ENCODE peak calls at places on chromosomes 12 and 14, in four cellular contexts. One of them, this sample, is unnamed.

GRCh38 chr14:59481407-59482119 is 2.6 kb downstream of the L3HYPDH start:
- DNase-seq in neural crest cell: no peak
- DNase-seq in GM13977: no peak
- DNase-seq in T follicular helper cell: no peak
- DNase-seq in this sample: peak; percentile 42

GRCh38 chr14:28773917-28774691 is 7.5 kb downstream of the FOXG1 start:
- DNase-seq in T follicular helper cell: no peak
- DNase-seq in neural crest cell: no peak
- DNase-seq in GM13977: no peak
- DNase-seq in this sample: peak; percentile 93

GRCh38 chr12:113214938-113215400 is 6.3 kb upstream of the TPCN1 start:
- DNase-seq in GM13977: no peak
- DNase-seq in T follicular helper cell: no peak
- DNase-seq in neural crest cell: no peak
- DNase-seq in this sample: peak; percentile 92

GRCh38 chr12:132541200-132541599 is 51.2 kb downstream of the FBRSL1 start:
- DNase-seq in neural crest cell: no peak
- DNase-seq in GM13977: no peak
- DNase-seq in T follicular helper cell: no peak
- DNase-seq in this sample: no peak

GRCh38 chr12:1939745-1940607 is 21.5 kb upstream of the CACNA2D4 start:
- DNase-seq in T follicular helper cell: peak; percentile 85
- DNase-seq in neural crest cell: peak; percentile 92
- DNase-seq in GM13977: peak; percentile 85
- DNase-seq in this sample: peak; percentile 92

GRCh38 chr12:13339091-13339490 is 142.6 kb downstream of the EMP1 start:
- DNase-seq in neural crest cell: no peak
- DNase-seq in T follicular helper cell: no peak
- DNase-seq in GM13977: no peak
- DNase-seq in this sample: no peak

GRCh38 chr14:77043177-77043983 is 14.9 kb upstream of the IRF2BPL start:
- DNase-seq in T follicular helper cell: no peak
- DNase-seq in neural crest cell: no peak
- DNase-seq in GM13977: no peak
- DNase-seq in this sample: peak; percentile 61

GRCh38 chr14:35355981-35356839 is 48.3 kb downstream of the NFKBIA start:
- DNase-seq in neural crest cell: no peak
- DNase-seq in GM13977: no peak
- DNase-seq in T follicular helper cell: no peak
- DNase-seq in this sample: peak; percentile 73

GRCh38 chr12:106246891-106247730 is 709 bp downstream of the CKAP4 start:
- DNase-seq in neural crest cell: peak; percentile 39
- DNase-seq in T follicular helper cell: peak; percentile 48
- DNase-seq in GM13977: peak; percentile 80
- DNase-seq in this sample: peak; percentile 88

GRCh38 chr14:90815817-90816662 is at the start of gene TTC7B:
- DNase-seq in GM13977: peak; percentile 91
- DNase-seq in neural crest cell: peak; percentile 42
- DNase-seq in T follicular helper cell: peak; percentile 3
- DNase-seq in this sample: peak; percentile 81

GRCh38 chr12:55997535-55997859 is 421 bp downstream of the SUOX start:
- DNase-seq in GM13977: no peak
- DNase-seq in neural crest cell: no peak
- DNase-seq in T follicular helper cell: no peak
- DNase-seq in this sample: no peak

GRCh38 chr12:66516133-66516532 is 162.7 kb downstream of the GRIP1 start:
- DNase-seq in neural crest cell: no peak
- DNase-seq in GM13977: no peak
- DNase-seq in T follicular helper cell: no peak
- DNase-seq in this sample: peak; percentile 49

GRCh38 chr14:104374718-104375080 is 204.9 kb upstream of the C14orf180 start:
- DNase-seq in T follicular helper cell: no peak
- DNase-seq in GM13977: no peak
- DNase-seq in neural crest cell: no peak
- DNase-seq in this sample: no peak

GRCh38 chr12:5745251-5745888 is 199.7 kb downstream of the ANO2 start:
- DNase-seq in neural crest cell: peak; percentile 77
- DNase-seq in T follicular helper cell: no peak
- DNase-seq in GM13977: peak; percentile 59
- DNase-seq in this sample: peak; percentile 63

GRCh38 chr12:14247166-14247565 is 118.3 kb upstream of the ATF7IP start:
- DNase-seq in neural crest cell: no peak
- DNase-seq in GM13977: no peak
- DNase-seq in T follicular helper cell: no peak
- DNase-seq in this sample: no peak

GRCh38 chr14:75435473-75435872 is 7.7 kb downstream of the JDP2 start:
- DNase-seq in T follicular helper cell: no peak
- DNase-seq in neural crest cell: no peak
- DNase-seq in GM13977: no peak
- DNase-seq in this sample: no peak